ENCODE peak calls at places on chromosome 4, in ten cellular contexts. U, E, W, O, D, N, R, Z, I and B are unnamed samples.

GRCh38 chr4:56410247-56410646 is 23.0 kb upstream of the AASDH start:
- DNase-seq in R (no peak), D (no peak), N (no peak), E (no peak), Z (peak), W (no peak), O (peak), U (peak), I (no peak), B (peak)

GRCh38 chr4:90951037-90951436 is 823.8 kb downstream of the CCSER1 start:
- DNase-seq in W (no peak), Z (no peak), I (no peak), D (no peak), U (no peak), O (no peak), R (no peak), E (no peak), N (no peak), B (no peak)

GRCh38 chr4:33998204-33998603 is 2246.1 kb downstream of the ARAP2 start:
- DNase-seq in U (no peak), Z (no peak), W (no peak), N (no peak), D (no peak), E (no peak), O (no peak), I (no peak), R (no peak), B (no peak)

GRCh38 chr4:45399116-45399515 is 672.8 kb upstream of the GNPDA2 start:
- DNase-seq in N (no peak), D (no peak), Z (no peak), I (no peak), W (no peak), E (no peak), U (no peak), R (no peak), O (no peak), B (no peak)

GRCh38 chr4:103754844-103755243 is 35.1 kb upstream of the TACR3 start:
- DNase-seq in R (no peak), E (no peak), N (no peak), D (no peak), W (no peak), U (no peak), O (peak), Z (peak), I (no peak), B (no peak)

GRCh38 chr4:143336828-143337599 is at the start of gene GAB1:
- DNase-seq in O (peak), W (no peak), N (peak), E (peak), U (peak), I (peak), R (peak), Z (peak), D (peak), B (peak)

GRCh38 chr4:2733001-2733843 is 22.9 kb downstream of the TNIP2 start:
- DNase-seq in O (no peak), N (no peak), Z (no peak), E (no peak), U (no peak), W (no peak), I (no peak), R (no peak), D (no peak), B (no peak)

GRCh38 chr4:118360101-118360500 is 7.3 kb upstream of the PRSS12 start:
- DNase-seq in Z (no peak), W (no peak), I (no peak), U (no peak), E (no peak), N (no peak), O (no peak), R (no peak), D (no peak), B (no peak)

GRCh38 chr4:957581-958313 is 15.6 kb downstream of the DGKQ start:
- DNase-seq in Z (no peak), R (no peak), N (no peak), D (no peak), W (no peak), O (no peak), E (no peak), U (peak), I (no peak), B (no peak)

GRCh38 chr4:102139132-102139573 is 206.1 kb downstream of the SLC39A8 start:
- DNase-seq in Z (peak), U (no peak), I (no peak), D (no peak), R (no peak), E (no peak), W (no peak), N (no peak), O (no peak), B (peak)
- TF ChIP-seq POLR2A in Z (no peak), U (no peak), I (no peak), D (no peak), R (no peak), E (no peak), W (no peak), N (no peak), O (no peak), B (no peak)

GRCh38 chr4:78775278-78776030 is 696 bp upstream of the BMP2K start:
- DNase-seq in E (peak), R (peak), N (peak), I (peak), O (peak), W (peak), Z (peak), U (peak), D (peak), B (peak)
- TF ChIP-seq POLR2A in E (no peak), R (no peak), N (peak), I (peak), O (peak), W (no peak), Z (no peak), U (peak), D (peak), B (no peak)

GRCh38 chr4:102174800-102175199 is 170.5 kb downstream of the SLC39A8 start:
- DNase-seq in I (no peak), N (no peak), W (no peak), O (no peak), D (no peak), R (no peak), E (no peak), U (no peak), Z (no peak), B (no peak)

DNA sequence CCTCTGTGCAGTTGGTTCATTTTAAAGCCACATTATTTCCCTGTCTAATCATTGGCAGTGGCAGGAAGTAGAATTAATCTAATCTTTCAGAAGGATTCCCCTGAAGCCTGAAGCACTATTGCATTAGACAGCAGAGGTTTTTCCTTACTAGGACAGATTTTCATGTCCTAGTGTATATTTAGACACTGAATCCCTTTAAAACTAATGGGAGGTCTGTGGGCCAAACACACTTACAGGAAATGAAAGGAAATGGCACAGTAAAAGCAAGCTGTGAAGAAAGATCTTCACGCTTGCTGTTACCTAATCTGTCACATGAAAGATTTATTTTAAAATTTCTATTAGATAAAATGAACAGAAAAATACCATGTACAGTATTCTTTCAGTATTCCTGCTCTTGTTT is 165.2 kb downstream of the SLC39A8 start:
- DNase-seq in D (no peak), N (no peak), E (no peak), I (no peak), Z (no peak), W (no peak), O (no peak), U (no peak), R (no peak), B (no peak)
- TF ChIP-seq POLR2A in D (no peak), N (no peak), E (no peak), I (no peak), Z (no peak), W (no peak), O (no peak), U (no peak), R (no peak), B (no peak)

DNA sequence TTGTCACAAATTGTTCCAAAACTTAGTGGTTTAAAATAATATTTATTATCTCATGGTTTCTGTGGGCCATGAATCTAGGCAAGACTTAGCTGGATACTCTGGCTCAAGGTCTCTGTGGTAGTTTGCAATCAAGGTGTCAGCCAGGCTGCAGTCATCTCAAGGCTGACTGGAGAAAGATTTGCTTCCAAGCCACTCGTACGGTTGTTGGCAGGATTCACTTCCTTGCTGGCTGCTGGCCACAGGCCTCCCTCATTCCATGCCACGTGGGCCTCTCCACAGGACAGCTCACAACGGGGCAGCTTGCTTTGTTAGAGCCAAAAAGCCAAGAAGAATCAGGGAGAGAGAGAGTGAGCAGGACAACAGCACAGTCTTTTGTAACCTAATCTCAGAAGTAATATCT is 101.4 kb downstream of the WWC2 start:
- DNase-seq in I (peak), E (peak), W (no peak), Z (no peak), U (peak), N (no peak), R (no peak), O (no peak), D (no peak), B (peak)
- TF ChIP-seq POLR2A in I (no peak), E (no peak), W (no peak), Z (no peak), U (no peak), N (no peak), R (no peak), O (no peak), D (no peak), B (no peak)